ENCODE peak calls at places on chromosomes 4 and X, in eight cellular contexts. One of them, this sample, is unnamed.

GRCh38 chr4:2337131-2337723 is 75.3 kb upstream of the MXD4 start:
- DNase-seq in CD4-positive, alpha-beta T cell: no peak
- DNase-seq in thoracic aorta: no peak
- DNase-seq in OCI-LY7: no peak
- DNase-seq in HFF-Myc: no peak
- DNase-seq in GM13977: no peak
- DNase-seq in fibroblast of villous mesenchyme: no peak
- DNase-seq in astrocyte of the spinal cord: no peak
- DNase-seq in this sample: no peak

GRCh38 chrX:13646154-13646549 is 6.8 kb upstream of the TCEANC start:
- DNase-seq in CD4-positive, alpha-beta T cell: no peak
- DNase-seq in thoracic aorta: no peak
- DNase-seq in OCI-LY7: peak
- DNase-seq in HFF-Myc: peak
- DNase-seq in GM13977: peak
- DNase-seq in fibroblast of villous mesenchyme: peak
- DNase-seq in astrocyte of the spinal cord: peak
- DNase-seq in this sample: peak

GRCh38 chr4:102299708-102300107 is 45.6 kb downstream of the SLC39A8 start:
- DNase-seq in CD4-positive, alpha-beta T cell: no peak
- DNase-seq in thoracic aorta: no peak
- DNase-seq in OCI-LY7: peak
- DNase-seq in HFF-Myc: peak
- DNase-seq in GM13977: no peak
- DNase-seq in fibroblast of villous mesenchyme: peak
- DNase-seq in astrocyte of the spinal cord: peak
- DNase-seq in this sample: peak

GRCh38 chr4:113446019-113446418 is 315.5 kb downstream of the CAMK2D start:
- DNase-seq in CD4-positive, alpha-beta T cell: no peak
- DNase-seq in thoracic aorta: no peak
- DNase-seq in OCI-LY7: no peak
- DNase-seq in HFF-Myc: no peak
- DNase-seq in GM13977: no peak
- DNase-seq in fibroblast of villous mesenchyme: peak
- DNase-seq in astrocyte of the spinal cord: peak
- DNase-seq in this sample: no peak

GRCh38 chrX:39759526-39760224 is 338.1 kb downstream of the BCOR start:
- DNase-seq in CD4-positive, alpha-beta T cell: no peak
- DNase-seq in thoracic aorta: no peak
- DNase-seq in OCI-LY7: peak
- DNase-seq in HFF-Myc: no peak
- DNase-seq in GM13977: no peak
- DNase-seq in fibroblast of villous mesenchyme: peak
- DNase-seq in astrocyte of the spinal cord: peak
- DNase-seq in this sample: no peak

GRCh38 chr4:54004463-54004862 is 59.9 kb downstream of the CHIC2 start:
- DNase-seq in CD4-positive, alpha-beta T cell: no peak
- DNase-seq in thoracic aorta: no peak
- DNase-seq in OCI-LY7: no peak
- DNase-seq in HFF-Myc: no peak
- DNase-seq in GM13977: no peak
- DNase-seq in fibroblast of villous mesenchyme: no peak
- DNase-seq in astrocyte of the spinal cord: no peak
- DNase-seq in this sample: no peak

GRCh38 chr4:114132830-114133229 is 153.4 kb upstream of the ARSJ start:
- DNase-seq in CD4-positive, alpha-beta T cell: no peak
- DNase-seq in thoracic aorta: no peak
- DNase-seq in OCI-LY7: peak
- DNase-seq in HFF-Myc: peak
- DNase-seq in GM13977: no peak
- DNase-seq in fibroblast of villous mesenchyme: no peak
- DNase-seq in astrocyte of the spinal cord: no peak
- DNase-seq in this sample: no peak

GRCh38 chr4:89492476-89493110 is 185.0 kb upstream of the GPRIN3 start:
- DNase-seq in CD4-positive, alpha-beta T cell: no peak
- DNase-seq in thoracic aorta: no peak
- DNase-seq in OCI-LY7: no peak
- DNase-seq in HFF-Myc: no peak
- DNase-seq in GM13977: no peak
- DNase-seq in fibroblast of villous mesenchyme: peak
- DNase-seq in astrocyte of the spinal cord: peak
- DNase-seq in this sample: no peak

GRCh38 chr4:35463251-35463952 is 780.9 kb downstream of the ARAP2 start:
- DNase-seq in CD4-positive, alpha-beta T cell: no peak
- DNase-seq in thoracic aorta: no peak
- DNase-seq in OCI-LY7: no peak
- DNase-seq in HFF-Myc: no peak
- DNase-seq in GM13977: no peak
- DNase-seq in fibroblast of villous mesenchyme: no peak
- DNase-seq in astrocyte of the spinal cord: no peak
- DNase-seq in this sample: no peak

GRCh38 chr4:102757681-102758080 is 3.1 kb downstream of the MANBA start:
- DNase-seq in CD4-positive, alpha-beta T cell: no peak
- DNase-seq in thoracic aorta: no peak
- DNase-seq in OCI-LY7: no peak
- DNase-seq in HFF-Myc: no peak
- DNase-seq in GM13977: no peak
- DNase-seq in fibroblast of villous mesenchyme: no peak
- DNase-seq in astrocyte of the spinal cord: no peak
- DNase-seq in this sample: no peak

GRCh38 chr4:24856586-24856985 is 56.3 kb downstream of the CCDC149 start:
- DNase-seq in CD4-positive, alpha-beta T cell: no peak
- DNase-seq in thoracic aorta: peak
- DNase-seq in OCI-LY7: no peak
- DNase-seq in HFF-Myc: peak
- DNase-seq in GM13977: peak
- DNase-seq in fibroblast of villous mesenchyme: peak
- DNase-seq in astrocyte of the spinal cord: peak
- DNase-seq in this sample: no peak

GRCh38 chr4:17512973-17513665 is 1.2 kb upstream of the QDPR start:
- DNase-seq in CD4-positive, alpha-beta T cell: no peak
- DNase-seq in thoracic aorta: no peak
- DNase-seq in OCI-LY7: no peak
- DNase-seq in HFF-Myc: no peak
- DNase-seq in GM13977: no peak
- DNase-seq in fibroblast of villous mesenchyme: no peak
- DNase-seq in astrocyte of the spinal cord: no peak
- DNase-seq in this sample: no peak

GRCh38 chr4:99058228-99058627 is 30.4 kb downstream of the ADH5 start:
- DNase-seq in CD4-positive, alpha-beta T cell: no peak
- DNase-seq in thoracic aorta: no peak
- DNase-seq in OCI-LY7: no peak
- DNase-seq in HFF-Myc: no peak
- DNase-seq in GM13977: no peak
- DNase-seq in fibroblast of villous mesenchyme: no peak
- DNase-seq in astrocyte of the spinal cord: no peak
- DNase-seq in this sample: no peak

GRCh38 chr4:105831189-105831588 is 64.1 kb upstream of the NPNT start:
- DNase-seq in CD4-positive, alpha-beta T cell: no peak
- DNase-seq in thoracic aorta: no peak
- DNase-seq in OCI-LY7: no peak
- DNase-seq in HFF-Myc: no peak
- DNase-seq in GM13977: no peak
- DNase-seq in fibroblast of villous mesenchyme: no peak
- DNase-seq in astrocyte of the spinal cord: no peak
- DNase-seq in this sample: no peak

GRCh38 chr4:1495416-1496115 is 89.3 kb upstream of the NKX1-1 start:
- DNase-seq in CD4-positive, alpha-beta T cell: no peak
- DNase-seq in thoracic aorta: no peak
- DNase-seq in OCI-LY7: no peak
- DNase-seq in HFF-Myc: no peak
- DNase-seq in GM13977: no peak
- DNase-seq in fibroblast of villous mesenchyme: no peak
- DNase-seq in astrocyte of the spinal cord: no peak
- DNase-seq in this sample: no peak

GRCh38 chr4:115944146-115944905 is 830.9 kb upstream of the NDST4 start:
- DNase-seq in CD4-positive, alpha-beta T cell: no peak
- DNase-seq in thoracic aorta: no peak
- DNase-seq in OCI-LY7: no peak
- DNase-seq in HFF-Myc: no peak
- DNase-seq in GM13977: no peak
- DNase-seq in fibroblast of villous mesenchyme: no peak
- DNase-seq in astrocyte of the spinal cord: no peak
- DNase-seq in this sample: no peak

DNA sequence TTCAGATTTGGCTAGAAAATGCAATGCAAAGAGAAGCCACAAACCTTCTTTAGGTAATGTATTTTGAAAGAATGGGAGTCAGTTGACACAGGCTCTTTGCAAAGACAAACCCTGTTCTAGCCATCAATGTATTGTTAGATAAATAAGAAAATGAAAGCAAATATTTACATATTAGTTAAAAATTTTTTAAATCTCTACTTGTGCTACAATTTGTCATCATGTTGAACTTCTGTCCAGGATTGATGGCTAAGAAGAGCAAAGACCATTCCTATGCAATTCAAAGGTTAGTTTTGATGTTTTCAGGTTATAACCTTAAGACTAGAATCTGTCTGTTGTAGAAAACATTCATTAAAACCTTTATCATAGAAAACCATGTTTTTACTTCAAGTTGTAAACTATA is 788.8 kb upstream of the FTHL17 start:
- DNase-seq in CD4-positive, alpha-beta T cell: no peak
- DNase-seq in thoracic aorta: no peak
- DNase-seq in OCI-LY7: no peak
- DNase-seq in HFF-Myc: no peak
- DNase-seq in GM13977: no peak
- DNase-seq in fibroblast of villous mesenchyme: no peak
- DNase-seq in astrocyte of the spinal cord: no peak
- DNase-seq in this sample: no peak
- TF ChIP-seq CTCF in CD4-positive, alpha-beta T cell: no peak
- TF ChIP-seq CTCF in thoracic aorta: no peak
- TF ChIP-seq CTCF in OCI-LY7: no peak
- TF ChIP-seq CTCF in HFF-Myc: no peak
- TF ChIP-seq CTCF in GM13977: no peak
- TF ChIP-seq CTCF in fibroblast of villous mesenchyme: no peak
- TF ChIP-seq CTCF in astrocyte of the spinal cord: no peak
- TF ChIP-seq CTCF in this sample: no peak

DNA sequence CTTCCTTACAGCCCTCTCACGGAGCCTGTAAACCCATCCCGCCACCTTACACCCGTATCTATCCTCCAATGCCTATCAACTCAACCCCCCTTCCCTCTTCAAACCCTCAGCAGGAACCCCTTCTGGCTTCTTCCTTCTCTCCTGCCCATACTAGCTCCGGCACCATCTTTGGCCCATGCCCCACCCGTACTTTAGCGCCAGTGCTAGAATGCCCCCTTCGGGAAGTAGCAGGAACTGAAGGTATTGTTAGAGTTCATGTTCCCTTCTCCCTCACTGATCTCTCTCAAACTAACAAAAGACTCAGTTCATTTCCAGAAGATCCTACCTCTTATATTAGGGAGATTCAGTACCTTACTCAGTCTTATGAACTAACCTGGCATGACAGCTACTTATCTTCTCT is 2.7 kb upstream of the UGT2B15 start:
- DNase-seq in CD4-positive, alpha-beta T cell: no peak
- DNase-seq in thoracic aorta: no peak
- DNase-seq in OCI-LY7: no peak
- DNase-seq in HFF-Myc: no peak
- DNase-seq in GM13977: no peak
- DNase-seq in fibroblast of villous mesenchyme: no peak
- DNase-seq in astrocyte of the spinal cord: no peak
- DNase-seq in this sample: no peak
- TF ChIP-seq CTCF in CD4-positive, alpha-beta T cell: no peak
- TF ChIP-seq CTCF in thoracic aorta: no peak
- TF ChIP-seq CTCF in OCI-LY7: no peak
- TF ChIP-seq CTCF in HFF-Myc: no peak
- TF ChIP-seq CTCF in GM13977: no peak
- TF ChIP-seq CTCF in fibroblast of villous mesenchyme: no peak
- TF ChIP-seq CTCF in astrocyte of the spinal cord: no peak
- TF ChIP-seq CTCF in this sample: no peak

GRCh38 chr4:26132858-26133257 is 188.0 kb upstream of the RBPJ start:
- DNase-seq in CD4-positive, alpha-beta T cell: no peak
- DNase-seq in thoracic aorta: no peak
- DNase-seq in OCI-LY7: peak
- DNase-seq in HFF-Myc: no peak
- DNase-seq in GM13977: no peak
- DNase-seq in fibroblast of villous mesenchyme: no peak
- DNase-seq in astrocyte of the spinal cord: no peak
- DNase-seq in this sample: no peak
- TF ChIP-seq CTCF in CD4-positive, alpha-beta T cell: no peak
- TF ChIP-seq CTCF in thoracic aorta: no peak
- TF ChIP-seq CTCF in OCI-LY7: peak
- TF ChIP-seq CTCF in HFF-Myc: no peak
- TF ChIP-seq CTCF in GM13977: peak
- TF ChIP-seq CTCF in fibroblast of villous mesenchyme: no peak
- TF ChIP-seq CTCF in astrocyte of the spinal cord: no peak
- TF ChIP-seq CTCF in this sample: peak

GRCh38 chr4:29082684-29083083 is 1637.5 kb upstream of the PCDH7 start:
- DNase-seq in CD4-positive, alpha-beta T cell: no peak
- DNase-seq in thoracic aorta: no peak
- DNase-seq in OCI-LY7: no peak
- DNase-seq in HFF-Myc: no peak
- DNase-seq in GM13977: no peak
- DNase-seq in fibroblast of villous mesenchyme: no peak
- DNase-seq in astrocyte of the spinal cord: no peak
- DNase-seq in this sample: no peak

GRCh38 chr4:29081230-29081955 is 1638.8 kb upstream of the PCDH7 start:
- DNase-seq in CD4-positive, alpha-beta T cell: no peak
- DNase-seq in thoracic aorta: no peak
- DNase-seq in OCI-LY7: no peak
- DNase-seq in HFF-Myc: no peak
- DNase-seq in GM13977: no peak
- DNase-seq in fibroblast of villous mesenchyme: peak
- DNase-seq in astrocyte of the spinal cord: peak
- DNase-seq in this sample: no peak

GRCh38 chr4:29073571-29073970 is 1646.6 kb upstream of the PCDH7 start:
- DNase-seq in CD4-positive, alpha-beta T cell: no peak
- DNase-seq in thoracic aorta: no peak
- DNase-seq in OCI-LY7: no peak
- DNase-seq in HFF-Myc: no peak
- DNase-seq in GM13977: no peak
- DNase-seq in fibroblast of villous mesenchyme: no peak
- DNase-seq in astrocyte of the spinal cord: no peak
- DNase-seq in this sample: no peak

GRCh38 chr4:29075366-29075765 is 1644.8 kb upstream of the PCDH7 start:
- DNase-seq in CD4-positive, alpha-beta T cell: no peak
- DNase-seq in thoracic aorta: no peak
- DNase-seq in OCI-LY7: no peak
- DNase-seq in HFF-Myc: no peak
- DNase-seq in GM13977: no peak
- DNase-seq in fibroblast of villous mesenchyme: no peak
- DNase-seq in astrocyte of the spinal cord: no peak
- DNase-seq in this sample: no peak

GRCh38 chr4:29079260-29079659 is 1640.9 kb upstream of the PCDH7 start:
- DNase-seq in CD4-positive, alpha-beta T cell: no peak
- DNase-seq in thoracic aorta: no peak
- DNase-seq in OCI-LY7: no peak
- DNase-seq in HFF-Myc: no peak
- DNase-seq in GM13977: no peak
- DNase-seq in fibroblast of villous mesenchyme: no peak
- DNase-seq in astrocyte of the spinal cord: no peak
- DNase-seq in this sample: no peak
- TF ChIP-seq CTCF in CD4-positive, alpha-beta T cell: no peak
- TF ChIP-seq CTCF in thoracic aorta: no peak
- TF ChIP-seq CTCF in OCI-LY7: peak
- TF ChIP-seq CTCF in HFF-Myc: no peak
- TF ChIP-seq CTCF in GM13977: no peak
- TF ChIP-seq CTCF in fibroblast of villous mesenchyme: no peak
- TF ChIP-seq CTCF in astrocyte of the spinal cord: no peak
- TF ChIP-seq CTCF in this sample: no peak

GRCh38 chrX:15483897-15484296 is 9.2 kb downstream of the PIR start:
- DNase-seq in CD4-positive, alpha-beta T cell: no peak
- DNase-seq in thoracic aorta: no peak
- DNase-seq in OCI-LY7: no peak
- DNase-seq in HFF-Myc: no peak
- DNase-seq in GM13977: no peak
- DNase-seq in fibroblast of villous mesenchyme: no peak
- DNase-seq in astrocyte of the spinal cord: no peak
- DNase-seq in this sample: no peak
- TF ChIP-seq CTCF in CD4-positive, alpha-beta T cell: no peak
- TF ChIP-seq CTCF in thoracic aorta: no peak
- TF ChIP-seq CTCF in OCI-LY7: no peak
- TF ChIP-seq CTCF in HFF-Myc: no peak
- TF ChIP-seq CTCF in GM13977: no peak
- TF ChIP-seq CTCF in fibroblast of villous mesenchyme: no peak
- TF ChIP-seq CTCF in astrocyte of the spinal cord: no peak
- TF ChIP-seq CTCF in this sample: no peak

This sample was measured in progenitor cell of endocrine pancreas.